ENCODE peak calls at places on chromosomes 16 and 17, in seven cellular contexts. G is activated T-cell treated with anti-CD3 and anti-CD28 coated beads, Interleukin-2, amount 50 U/mL, for 24 hours; E is activated naive CD4-positive, alpha-beta T cell treated with anti-CD3 and anti-CD28 coated beads for 36 hours; Y is left cardiac atrium; I is Calu3; N is EL; V is astrocyte of the cerebellum. K is an unnamed sample.

GRCh38 chr17:1090454-1091189 is 89.2 kb downstream of the ABR start:
- DNase-seq in G (no peak), E (no peak), Y (no peak), I (no peak), N (no peak), V (no peak), K (no peak)

GRCh38 chr17:40559016-40559853 is 6.0 kb downstream of the CCR7 start:
- DNase-seq in G (peak), E (peak), Y (peak), I (no peak), N (no peak), V (no peak), K (no peak)

GRCh38 chr16:90020260-90020837 is 1.1 kb upstream of the DBNDD1 start:
- DNase-seq in G (no peak), E (no peak), Y (no peak), I (peak), N (peak), V (no peak), K (no peak)

GRCh38 chr17:8720596-8720995 is 24.0 kb downstream of the CCDC42 start:
- DNase-seq in G (no peak), E (no peak), Y (no peak), I (no peak), N (no peak), V (no peak), K (no peak)

GRCh38 chr17:28712037-28712704 is 483 bp upstream of the PROCA1 start:
- DNase-seq in G (peak), E (peak), Y (peak), I (no peak), N (no peak), V (no peak), K (peak)

GRCh38 chr16:27431773-27432599 is 30.0 kb downstream of the IL21R start:
- DNase-seq in G (peak), E (no peak), Y (no peak), I (no peak), N (peak), V (no peak), K (peak)

GRCh38 chr17:14833201-14833773 is 431.8 kb downstream of the PMP22 start:
- DNase-seq in G (no peak), E (peak), Y (no peak), I (no peak), N (peak), V (peak), K (no peak)

GRCh38 chr17:37060094-37060493 is 111.3 kb downstream of the AATF start:
- DNase-seq in G (no peak), E (no peak), Y (no peak), I (no peak), N (no peak), V (no peak), K (no peak)

GRCh38 chr17:8210761-8211458 is 535 bp upstream of the AURKB start:
- DNase-seq in G (peak), E (no peak), Y (no peak), I (no peak), N (no peak), V (no peak), K (no peak)

K was measured in endothelial cell.